ENCODE peak calls at places on chromosomes 4 and X, in seven cellular contexts. C is activated T-helper 1 cell treated with anti-CD3 and anti-CD28 coated beads, Interleukin-12 subunit alpha, Interleukin-12 subunit beta, Interleukin-2, Interleukin-4 antibody, amounts not matched to agents 30 ng/mL and 10 ng/mL and 1 ng/mL, durations not matched to agents 14 hours and 24 hours and 36 hours; A is neural progenitor cell; U is HEK293T; L is astrocyte of the cerebellum; S is activated CD8-positive, alpha-beta T cell treated with anti-CD3 and anti-CD28 coated beads, Interleukin-2, amount 10 ng/mL, durations not matched to agents 7 days and 5 days; R is astrocyte of the hippocampus. K is an unnamed sample.

GRCh38 chr4:94298725-94299252 is 43.8 kb downstream of the HPGDS start:
- DNase-seq in C (no peak), A (no peak), U (no peak), L (no peak), S (no peak), R (no peak), K (no peak)

GRCh38 chrX:5965406-5965805 is 263.3 kb downstream of the NLGN4X start:
- DNase-seq in C (no peak), A (no peak), U (no peak), L (no peak), S (no peak), R (peak), K (no peak)

GRCh38 chrX:16604300-16604699 is 45.7 kb upstream of the S100G start:
- DNase-seq in C (no peak), A (no peak), U (no peak), L (no peak), S (no peak), R (no peak), K (no peak)

GRCh38 chr4:109979932-109980717 is 67.4 kb downstream of the EGF start:
- DNase-seq in C (no peak), A (no peak), U (no peak), L (peak), S (no peak), R (peak), K (peak)

GRCh38 chr4:102036619-102037376 is 246.3 kb downstream of the BANK1 start:
- DNase-seq in C (no peak), A (no peak), U (no peak), L (no peak), S (no peak), R (peak), K (no peak)

GRCh38 chr4:183413562-183414200 is 30.8 kb upstream of the CDKN2AIP start:
- DNase-seq in C (no peak), A (no peak), U (no peak), L (no peak), S (no peak), R (no peak), K (no peak)

GRCh38 chr4:183326853-183327252 is 4.6 kb upstream of the CLDN24 start:
- DNase-seq in C (no peak), A (no peak), U (no peak), L (no peak), S (no peak), R (no peak), K (no peak)

GRCh38 chrX:11381464-11381863 is 88.3 kb downstream of the AMELX start:
- DNase-seq in C (no peak), A (peak), U (peak), L (peak), S (peak), R (peak), K (no peak)

GRCh38 chr4:6779667-6780565 is 2.6 kb upstream of the KIAA0232 start:
- DNase-seq in C (no peak), A (peak), U (no peak), L (no peak), S (no peak), R (peak), K (peak)

GRCh38 chr4:82913305-82913704 is 12.8 kb downstream of the THAP9 start:
- DNase-seq in C (no peak), A (no peak), U (no peak), L (no peak), S (no peak), R (no peak), K (no peak)

GRCh38 chr4:158778065-158778711 is 9.4 kb downstream of the FNIP2 start:
- DNase-seq in C (no peak), A (no peak), U (no peak), L (no peak), S (no peak), R (no peak), K (no peak)

GRCh38 chrX:119885554-119886428 is 9.9 kb upstream of the AKAP14 start:
- DNase-seq in C (no peak), A (no peak), U (no peak), L (no peak), S (peak), R (no peak), K (no peak)

GRCh38 chrX:24025741-24026402 is 1.1 kb downstream of the KLHL15 start:
- DNase-seq in C (no peak), A (no peak), U (no peak), L (peak), S (no peak), R (no peak), K (no peak)

GRCh38 chr4:88697588-88698329 is at the start of gene NAP1L5:
- DNase-seq in C (peak), A (peak), U (no peak), L (peak), S (peak), R (peak), K (peak)

GRCh38 chrX:78333521-78333920 is 6.1 kb upstream of the CYSLTR1 start:
- DNase-seq in C (peak), A (no peak), U (no peak), L (no peak), S (no peak), R (no peak), K (no peak)

GRCh38 chr4:83043801-83044407 is 8.9 kb downstream of the COPS4 start:
- DNase-seq in C (no peak), A (no peak), U (no peak), L (no peak), S (no peak), R (no peak), K (no peak)

GRCh38 chr4:80225628-80226027 is 28.3 kb downstream of the PRDM8 start:
- DNase-seq in C (no peak), A (no peak), U (no peak), L (no peak), S (no peak), R (no peak), K (no peak)

K was measured in islet precursor cell.